ENCODE peak calls at places on chromosomes 2 and 18, in ten cellular contexts. W, U, X, E, C, I, Z, V, K and T are unnamed samples.

GRCh38 chr2:235832941-235833340 is 335.2 kb downstream of the GBX2 start:
- DNase-seq in W (no peak), U (no peak), X (no peak), E (no peak), C (no peak), I (no peak), Z (no peak), V (no peak), K (no peak), T (no peak)

GRCh38 chr2:120919771-120920437 is 184.2 kb downstream of the GLI2 start:
- DNase-seq in W (peak; percentile 77), U (no peak), X (no peak), E (no peak), C (peak; percentile 92), I (peak; percentile 78), Z (peak; percentile 76), V (peak; percentile 49), K (no peak), T (no peak)

GRCh38 chr2:12479042-12479601 is 237.6 kb upstream of the TRIB2 start:
- DNase-seq in W (peak; percentile 46), U (no peak), X (no peak), E (no peak), C (no peak), I (no peak), Z (peak; percentile 15), V (no peak), K (peak; percentile 69), T (peak; percentile 47)

GRCh38 chr2:84830095-84830494 is 50.8 kb downstream of the TRABD2A start:
- DNase-seq in W (no peak), U (peak; percentile 46), X (no peak), E (no peak), C (peak; percentile 61), I (peak; percentile 33), Z (no peak), V (peak; percentile 26), K (no peak), T (no peak)

GRCh38 chr18:31217455-31217854 is 54.8 kb upstream of the DSC1 start:
- DNase-seq in W (no peak), U (no peak), X (no peak), E (no peak), C (no peak), I (peak; percentile 14), Z (no peak), V (no peak), K (peak; percentile 10), T (no peak)

GRCh38 chr2:102615620-102616436 is 3.5 kb upstream of the SLC9A2 start:
- DNase-seq in W (peak; percentile 67), U (peak; percentile 48), X (peak; percentile 75), E (peak; percentile 22), C (peak; percentile 78), I (peak; percentile 29), Z (peak; percentile 57), V (peak; percentile 35), K (peak; percentile 45), T (no peak)

GRCh38 chr2:187550797-187551306 is 3.4 kb downstream of the TFPI start:
- DNase-seq in W (no peak), U (no peak), X (no peak), E (no peak), C (no peak), I (no peak), Z (no peak), V (no peak), K (peak; percentile 46), T (no peak)

GRCh38 chr2:14960686-14961324 is 328.3 kb downstream of the LRATD1 start:
- DNase-seq in W (no peak), U (no peak), X (no peak), E (no peak), C (no peak), I (no peak), Z (no peak), V (no peak), K (no peak), T (no peak)

GRCh38 chr2:3399829-3400228 is 20.3 kb downstream of the TRAPPC12 start:
- DNase-seq in W (no peak), U (no peak), X (no peak), E (no peak), C (peak; percentile 82), I (peak; percentile 55), Z (no peak), V (peak; percentile 76), K (no peak), T (no peak)

GRCh38 chr18:25310045-25310444 is 41.9 kb downstream of the ZNF521 start:
- DNase-seq in W (peak; percentile 77), U (no peak), X (no peak), E (no peak), C (no peak), I (no peak), Z (peak; percentile 80), V (no peak), K (peak; percentile 75), T (no peak)

GRCh38 chr2:1854747-1855146 is 110.4 kb upstream of the PXDN start:
- DNase-seq in W (peak; percentile 51), U (no peak), X (peak; percentile 55), E (no peak), C (no peak), I (peak; percentile 31), Z (peak; percentile 11), V (no peak), K (no peak), T (no peak)

GRCh38 chr18:50158866-50159653 is 35.9 kb downstream of the MYO5B start:
- DNase-seq in W (no peak), U (no peak), X (no peak), E (no peak), C (no peak), I (no peak), Z (no peak), V (no peak), K (no peak), T (no peak)
- H3K4me1 ChIP-seq in W (no peaks in the 10 kb centered on the region), U (peaks cover 12% of the 10 kb centered on the region), X (no peaks in the 10 kb centered on the region), E (no peaks in the 10 kb centered on the region), C (no peaks in the 10 kb centered on the region), I (peaks cover 2% of the 10 kb centered on the region), Z (no peaks in the 10 kb centered on the region), V (no peaks in the 10 kb centered on the region), K (no peaks in the 10 kb centered on the region), T (no peaks in the 10 kb centered on the region)

GRCh38 chr2:46875226-46875899 is 40.2 kb downstream of the MCFD2 start:
- DNase-seq in W (no peak), U (no peak), X (no peak), E (no peak), C (no peak), I (no peak), Z (peak; percentile 28), V (no peak), K (no peak), T (no peak)

GRCh38 chr2:46871976-46872381 is 43.6 kb downstream of the MCFD2 start:
- DNase-seq in W (no peak), U (peak; percentile 81), X (no peak), E (no peak), C (no peak), I (no peak), Z (no peak), V (no peak), K (no peak), T (no peak)

GRCh38 chr2:46874236-46874929 is 41.2 kb downstream of the MCFD2 start:
- DNase-seq in W (peak; percentile 58), U (no peak), X (no peak), E (no peak), C (no peak), I (no peak), Z (peak; percentile 67), V (no peak), K (no peak), T (no peak)

GRCh38 chr2:46873632-46874068 is 42.0 kb downstream of the MCFD2 start:
- DNase-seq in W (peak; percentile 95), U (peak; percentile 65), X (peak; percentile 99), E (no peak), C (peak; percentile 73), I (peak; percentile 69), Z (peak; percentile 98), V (peak; percentile 46), K (peak; percentile 94), T (peak; percentile 94)

DNA sequence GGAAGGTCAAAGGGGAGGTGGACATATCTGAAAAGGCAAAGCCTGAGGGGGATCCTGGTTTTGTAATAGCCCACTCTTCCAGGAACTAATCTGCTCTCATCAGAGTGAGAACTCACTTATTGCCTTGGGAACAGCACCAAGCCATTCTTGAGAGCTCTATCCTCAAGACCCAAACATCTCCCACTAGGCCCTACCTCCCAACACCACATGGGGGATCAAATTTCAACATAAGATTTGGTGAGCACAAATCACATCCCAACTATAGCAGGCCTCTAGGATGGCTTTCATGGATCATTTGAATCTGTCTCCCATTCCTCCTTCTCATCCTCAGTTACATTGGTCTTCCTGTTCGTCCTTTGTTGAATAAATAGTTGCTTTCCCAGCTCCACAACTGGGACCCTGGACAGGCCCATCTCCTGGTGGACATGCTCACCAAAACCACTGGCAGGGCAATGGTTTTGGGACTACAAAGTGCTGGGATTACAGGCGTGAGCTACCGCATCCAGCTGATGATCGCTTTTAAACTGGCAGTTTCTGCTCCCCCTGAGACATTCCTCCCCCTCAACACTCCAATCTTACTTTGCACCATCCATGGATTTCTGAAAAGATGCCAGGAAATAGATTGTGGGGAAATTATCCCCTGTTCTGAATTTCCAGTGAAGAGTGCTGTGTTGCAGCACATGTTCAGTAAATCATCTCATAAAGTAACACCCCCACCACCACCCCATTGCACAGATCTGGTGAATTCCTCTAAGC is 42.6 kb downstream of the MCFD2 start:
- DNase-seq in W (peak; percentile 42), U (no peak), X (no peak), E (no peak), C (no peak), I (no peak), Z (peak; percentile 33), V (no peak), K (no peak), T (no peak)
- H3K4me1 ChIP-seq in W (peaks cover 46% of the 10 kb centered on the region), U (peaks cover 15% of the 10 kb centered on the region), X (peaks cover 57% of the 10 kb centered on the region), E (no peaks in the 10 kb centered on the region), C (peaks cover 31% of the 10 kb centered on the region), I (peaks cover 27% of the 10 kb centered on the region), Z (peaks cover 42% of the 10 kb centered on the region), V (peaks cover 60% of the 10 kb centered on the region), K (peaks cover 16% of the 10 kb centered on the region), T (peaks cover 49% of the 10 kb centered on the region)

DNA sequence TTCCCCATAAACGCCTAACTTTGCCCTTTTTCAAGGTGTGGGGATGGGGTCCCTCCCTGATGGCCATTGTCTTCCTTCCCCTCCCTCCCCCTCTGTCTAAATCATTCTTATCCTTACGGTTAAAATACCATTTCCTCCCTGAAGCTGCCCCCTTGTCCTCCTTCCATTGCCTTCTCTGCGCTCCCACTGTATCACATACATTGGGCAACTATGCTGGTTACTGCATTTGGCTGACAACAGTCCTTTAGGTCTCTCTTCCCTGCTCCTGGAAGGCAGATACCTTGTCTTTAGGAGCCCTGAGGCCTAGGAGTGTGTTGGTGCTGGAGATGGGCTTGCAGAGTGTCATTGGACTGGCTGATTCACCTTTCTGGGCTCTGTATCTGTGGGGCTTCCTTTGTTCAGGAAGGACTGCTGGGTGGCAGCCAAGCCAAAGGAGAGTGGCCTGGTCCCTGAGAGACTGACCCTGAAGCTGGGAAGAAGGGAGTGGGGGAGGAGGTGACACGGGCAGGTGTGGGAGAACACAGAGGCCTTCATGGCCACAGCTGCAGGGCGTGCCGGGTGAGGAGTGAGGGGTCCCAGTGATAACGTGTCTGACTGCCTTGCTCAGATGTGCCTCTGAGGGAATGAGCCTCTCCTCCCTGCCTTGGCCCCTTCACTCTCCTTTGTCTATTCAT is 2.2 kb downstream of the WNT6 start:
- DNase-seq in W (no peak), U (no peak), X (no peak), E (no peak), C (peak; percentile 31), I (no peak), Z (no peak), V (no peak), K (no peak), T (no peak)
- H3K4me1 ChIP-seq in W (no peaks in the 10 kb centered on the region), U (peaks cover 9% of the 10 kb centered on the region), X (peaks cover 34% of the 10 kb centered on the region), E (peaks cover 22% of the 10 kb centered on the region), C (peaks cover 8% of the 10 kb centered on the region), I (no peaks in the 10 kb centered on the region), Z (peaks cover 5% of the 10 kb centered on the region), V (peaks cover 29% of the 10 kb centered on the region), K (no peaks in the 10 kb centered on the region), T (peaks cover 36% of the 10 kb centered on the region)

GRCh38 chr2:58497189-58497588 is 256.1 kb upstream of the FANCL start:
- DNase-seq in W (no peak), U (no peak), X (no peak), E (no peak), C (no peak), I (no peak), Z (no peak), V (no peak), K (no peak), T (no peak)
- H3K4me1 ChIP-seq in W (no peaks in the 10 kb centered on the region), U (no peaks in the 10 kb centered on the region), X (peaks cover 4% of the 10 kb centered on the region), E (no peaks in the 10 kb centered on the region), C (no peaks in the 10 kb centered on the region), I (no peaks in the 10 kb centered on the region), Z (no peaks in the 10 kb centered on the region), V (no peaks in the 10 kb centered on the region), K (no peaks in the 10 kb centered on the region), T (no peaks in the 10 kb centered on the region)